ENCODE peak calls at places on chromosome 19, in five cellular contexts. H is CD8-positive, alpha-beta T cell; U is upper lobe of right lung; W is nephron progenitor cell; S is GM10248. O is an unnamed sample.

GRCh38 chr19:18807861-18808331 is 16.8 kb upstream of the COMP start:
- DNase-seq in W (no peak), U (no peak), S (no peak), H (no peak), O (no peak)

GRCh38 chr19:33248954-33249613 is 23.4 kb upstream of the SLC7A10 start:
- DNase-seq in H (no peak), S (no peak), W (no peak), U (peak), O (peak)

GRCh38 chr19:28785961-28786360 is 427.0 kb downstream of the UQCRFS1 start:
- DNase-seq in W (peak), U (no peak), S (no peak), H (no peak), O (no peak)

GRCh38 chr19:57406516-57407123 is 4.3 kb upstream of the ZNF17 start:
- DNase-seq in W (peak), H (peak), U (peak), S (peak), O (peak)

GRCh38 chr19:33724723-33725060 is 72.0 kb upstream of the KCTD15 start:
- DNase-seq in H (no peak), S (no peak), W (no peak), U (peak), O (no peak)

GRCh38 chr19:13665125-13665903 is 99.0 kb upstream of the MRI1 start:
- DNase-seq in H (no peak), S (peak), U (no peak), W (no peak), O (no peak)

GRCh38 chr19:39193785-39194184 is 3.0 kb upstream of the NCCRP1 start:
- DNase-seq in S (no peak), U (no peak), W (no peak), H (no peak), O (no peak)

GRCh38 chr19:40229484-40229883 is 3.0 kb upstream of the CCNP start:
- DNase-seq in W (no peak), U (no peak), H (no peak), S (no peak), O (no peak)

GRCh38 chr19:13029301-13029880 is 34.1 kb downstream of the NFIX start:
- DNase-seq in U (no peak), W (no peak), S (no peak), H (no peak), O (no peak)

GRCh38 chr19:604355-604754 is 14.7 kb downstream of the HCN2 start:
- DNase-seq in U (no peak), H (no peak), W (no peak), S (peak), O (no peak)

GRCh38 chr19:46132508-46133100 is 8.1 kb upstream of the IGFL3 start:
- DNase-seq in S (no peak), H (no peak), W (no peak), U (no peak), O (no peak)

GRCh38 chr19:51002542-51003311 is 1.3 kb upstream of the KLK8 start:
- DNase-seq in H (no peak), S (peak), W (peak), U (no peak), O (no peak)

DNA sequence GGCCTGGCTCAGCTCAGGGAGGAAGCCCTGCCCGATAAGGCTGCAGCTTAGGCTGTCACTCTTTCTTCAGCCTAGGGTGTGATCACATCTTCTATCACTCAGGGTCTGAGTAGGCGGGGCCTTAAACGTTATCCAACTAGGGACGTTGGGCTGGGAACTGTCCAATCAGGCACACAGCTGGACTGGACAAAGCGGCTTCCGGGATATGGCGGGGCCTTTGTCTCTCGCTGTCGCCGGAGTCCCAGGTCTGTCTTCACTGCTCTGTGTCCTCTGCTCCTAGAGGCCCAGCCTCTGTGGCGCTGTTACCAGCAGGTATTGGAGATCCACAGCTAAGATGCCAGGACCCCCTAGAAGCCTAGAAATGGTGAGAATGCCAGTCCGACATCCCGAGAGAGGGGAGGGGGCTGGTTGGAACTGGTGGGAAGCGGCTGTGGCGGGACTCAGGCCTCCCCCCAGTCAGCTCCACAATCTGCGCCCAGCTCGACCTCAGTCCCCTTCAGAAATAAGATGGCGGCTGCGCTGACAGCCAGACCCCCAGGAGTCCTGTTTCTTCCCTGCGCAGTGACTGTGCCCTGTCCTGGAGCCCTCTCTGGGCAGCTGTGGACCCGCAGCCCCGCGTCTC is at the start of gene ZNF254:
- DNase-seq in W (peak), H (peak), U (peak), S (peak), O (peak)
- TF ChIP-seq CTCF in W (no peak), H (no peak), U (no peak), S (no peak), O (no peak)

DNA sequence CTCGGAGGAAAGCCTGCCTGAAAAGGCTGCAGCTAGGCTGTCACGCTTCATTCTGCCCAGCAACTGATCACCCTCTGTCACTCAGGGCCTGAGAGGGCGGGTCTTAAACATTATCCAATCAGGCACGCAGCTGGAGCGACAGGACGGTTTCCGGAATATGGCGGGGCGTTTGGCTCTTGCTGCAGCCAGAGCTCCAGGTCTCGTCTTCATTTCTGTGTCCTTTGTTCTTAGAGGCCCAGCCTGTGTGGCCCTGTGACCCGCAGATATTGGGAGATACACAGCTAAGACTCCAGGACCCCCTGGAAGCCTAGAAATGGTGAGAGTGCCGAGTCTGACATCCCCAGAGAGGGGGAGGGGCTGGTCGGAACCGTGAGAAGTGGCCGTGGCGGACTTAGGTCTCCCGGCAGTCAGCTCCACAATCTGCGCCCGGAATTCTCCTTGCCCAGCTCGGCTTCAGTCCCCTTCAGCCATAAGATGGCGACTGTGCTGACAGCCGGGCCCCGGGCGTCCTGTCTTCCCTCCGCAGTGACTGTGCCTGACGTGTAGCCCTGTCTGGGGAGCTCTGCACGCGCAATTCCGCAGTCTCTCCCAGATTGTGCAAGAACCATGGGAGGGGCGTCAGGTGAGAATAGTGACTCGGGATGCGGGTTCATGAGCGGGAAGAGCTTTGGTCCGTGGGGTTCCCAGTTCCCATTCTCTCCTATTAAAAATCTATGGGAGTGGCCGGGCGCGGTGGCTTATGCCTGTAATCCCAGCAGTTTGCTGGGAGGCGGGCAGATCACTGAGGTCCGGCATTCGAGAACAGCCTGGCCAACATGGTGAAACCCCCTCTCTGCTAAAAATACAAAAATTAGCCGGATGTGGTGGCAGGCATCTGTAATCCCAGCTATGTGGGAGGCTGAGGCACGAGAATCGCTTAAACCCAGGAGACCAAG is at the start of gene ZNF429:
- DNase-seq in U (peak), H (peak), W (peak), S (peak), O (peak)
- TF ChIP-seq CTCF in U (no peak), H (no peak), W (no peak), S (no peak), O (no peak)

GRCh38 chr19:1765182-1765903 is 12.0 kb downstream of the ONECUT3 start:
- DNase-seq in U (no peak), H (no peak), W (no peak), S (no peak), O (no peak)
- TF ChIP-seq CTCF in U (no peak), H (no peak), W (no peak), S (no peak), O (no peak)

DNA sequence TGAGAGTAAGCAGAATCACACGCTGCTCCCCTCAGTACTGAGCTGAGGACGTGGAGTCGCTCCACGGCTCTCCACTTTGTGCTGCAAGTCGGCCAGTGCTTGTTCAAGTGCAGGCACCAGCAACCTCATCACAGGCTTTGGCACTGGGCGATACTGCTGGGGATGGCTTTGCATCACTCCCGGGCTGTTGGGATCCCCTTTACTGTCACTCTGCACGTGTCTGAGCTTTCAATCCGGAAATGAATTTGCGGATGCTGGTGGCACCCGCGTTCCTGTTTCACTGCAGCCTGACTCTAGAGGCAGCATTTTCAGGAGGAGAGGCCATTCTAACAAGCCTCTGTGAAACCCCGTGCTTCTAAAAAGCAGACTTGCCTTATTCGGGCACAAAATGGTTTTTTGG is 19.1 kb downstream of the SMARCA4 start:
- DNase-seq in W (no peak), S (no peak), U (no peak), H (no peak), O (no peak)
- TF ChIP-seq CTCF in W (no peak), S (no peak), U (no peak), H (no peak), O (peak)

GRCh38 chr19:55208880-55209429 is 346 bp downstream of the PTPRH start:
- DNase-seq in U (no peak), H (no peak), W (no peak), S (no peak), O (no peak)

GRCh38 chr19:55213547-55213946 is 4.2 kb upstream of the PTPRH start:
- DNase-seq in S (no peak), W (no peak), H (no peak), U (no peak), O (no peak)

GRCh38 chr19:55209430-55210119 is at the start of gene PTPRH:
- DNase-seq in U (no peak), W (no peak), H (no peak), S (peak), O (no peak)

GRCh38 chr19:55210120-55210493 is 806 bp upstream of the PTPRH start:
- DNase-seq in H (no peak), S (no peak), W (no peak), U (no peak), O (no peak)

GRCh38 chr19:55212447-55212846 is 3.1 kb upstream of the PTPRH start:
- DNase-seq in W (no peak), U (no peak), H (no peak), S (no peak), O (no peak)
- TF ChIP-seq CTCF in W (no peak), U (peak), H (no peak), S (peak), O (peak)

O was measured in CD14-positive monocyte.